ENCODE peak calls at places on chromosomes 11 and 22, in nine cellular contexts. S is stimulated activated CD4-positive, alpha-beta T cell treated with anti-CD3 and anti-CD28 coated beads, TNF-alpha, amount 100 ng/mL, for 1 hour; Y is NCI-H1048; V is T-helper 1 cell; Q is GM12891; X is central memory CD4-positive, alpha-beta T cell; R is T1000; Z is activated gamma-delta T cell treated with Interleukin-2 at 50 U/mL for 16 hours; M is CD8-positive, alpha-beta T cell. O is an unnamed sample.
A peak's percentile ranks its signal among the peaks of the same experiment; 100 is the strongest.

GRCh38 chr11:45921561-45922424 is 663 bp upstream of the LARGE2 start:
- DNase-seq in Y (peak; percentile 36), S (no peak), R (no peak), Q (peak; percentile 13), Z (peak; percentile 3), M (no peak), X (no peak), V (no peak), O (no peak)

GRCh38 chr11:124872741-124873140 is 7.5 kb downstream of the ROBO3 start:
- DNase-seq in Z (no peak), X (no peak), R (no peak), V (no peak), Y (no peak), M (no peak), S (no peak), Q (no peak), O (no peak)

GRCh38 chr11:59551651-59552521 is 40.5 kb downstream of the OR4D9 start:
- DNase-seq in R (peak; percentile 20), S (no peak), Y (no peak), Z (no peak), V (no peak), X (no peak), M (no peak), Q (no peak), O (peak; percentile 87)

GRCh38 chr11:20134991-20135736 is 25.1 kb downstream of the DBX1 start:
- DNase-seq in X (no peak), R (no peak), Q (no peak), S (no peak), M (no peak), Y (no peak), V (no peak), Z (no peak), O (peak; percentile 7)

GRCh38 chr11:119608201-119608600 is 120.8 kb downstream of the NECTIN1 start:
- DNase-seq in V (no peak), M (no peak), R (no peak), Z (no peak), Y (no peak), Q (no peak), S (no peak), X (no peak), O (no peak)

GRCh38 chr11:77108436-77108835 is 5.8 kb downstream of the OMP start:
- DNase-seq in Y (no peak), R (no peak), X (no peak), S (no peak), V (no peak), Z (no peak), Q (no peak), M (no peak), O (no peak)

GRCh38 chr11:14972581-14973490 is 685 bp upstream of the CALCA start:
- DNase-seq in X (no peak), Q (no peak), R (no peak), Y (no peak), S (no peak), Z (no peak), M (no peak), V (no peak), O (no peak)

GRCh38 chr11:107916671-107917241 is 11.5 kb upstream of the RAB39A start:
- DNase-seq in M (no peak), Y (no peak), Z (peak; percentile 14), Q (no peak), R (no peak), V (no peak), X (no peak), S (peak; percentile 8), O (no peak)

GRCh38 chr11:125329786-125330185 is 165.2 kb downstream of the PKNOX2 start:
- DNase-seq in Z (no peak), Y (no peak), M (no peak), R (no peak), S (no peak), X (no peak), V (no peak), Q (no peak), O (no peak)

GRCh38 chr22:23686416-23687024 is 4.3 kb upstream of the RGL4 start:
- DNase-seq in V (no peak), M (no peak), Y (no peak), S (no peak), Q (no peak), X (no peak), R (no peak), Z (no peak), O (no peak)

GRCh38 chr11:57399221-57399620 is 8.8 kb upstream of the PRG2 start:
- DNase-seq in R (no peak), X (no peak), V (no peak), S (no peak), M (no peak), Z (no peak), Y (no peak), Q (no peak), O (no peak)

GRCh38 chr11:96278039-96278897 is 64.7 kb downstream of the MAML2 start:
- DNase-seq in V (no peak), Q (no peak), S (no peak), Z (no peak), R (no peak), M (no peak), Y (no peak), X (no peak), O (peak; percentile 65)

GRCh38 chr22:46462726-46463371 is 74.6 kb downstream of the CELSR1 start:
- DNase-seq in X (no peak), M (no peak), Z (no peak), Y (no peak), S (no peak), V (no peak), R (no peak), Q (no peak), O (no peak)

GRCh38 chr22:25714070-25714469 is 27.9 kb upstream of the MYO18B start:
- DNase-seq in V (no peak), M (no peak), X (no peak), R (no peak), Q (no peak), Z (no peak), Y (no peak), S (no peak), O (no peak)

O was measured in fibroblast of gingiva.